ENCODE peak calls at places on chromosomes 6 and 20, in seven cellular contexts. D is activated naive CD8-positive, alpha-beta T cell treated with anti-CD3 and anti-CD28 coated beads for 36 hours; W is pancreas; O is NCI-H774; H is head of caudate nucleus; T is ovary; M is CD8-positive, alpha-beta T cell. E is an unnamed sample.

GRCh38 chr6:149806127-149806526 is 56.6 kb downstream of the PCMT1 start:
- DNase-seq in M (no peak), O (no peak), T (no peak), D (peak), W (no peak), H (no peak), E (no peak)

GRCh38 chr20:36093025-36093803 is 61.3 kb upstream of the EPB41L1 start:
- DNase-seq in M (no peak), W (peak), H (peak), O (peak), D (peak), T (peak), E (peak)

GRCh38 chr6:26331809-26332226 is 33.2 kb upstream of the BTN3A2 start:
- DNase-seq in M (peak), H (no peak), O (no peak), D (peak), T (no peak), W (no peak), E (no peak)

GRCh38 chr6:36907781-36908180 is 22.0 kb downstream of the C6orf89 start:
- DNase-seq in W (peak), D (no peak), T (peak), O (no peak), M (no peak), H (peak), E (peak)

GRCh38 chr6:44442833-44443444 is 55.4 kb downstream of the CDC5L start:
- DNase-seq in W (no peak), M (no peak), T (no peak), O (no peak), H (no peak), D (no peak), E (no peak)

GRCh38 chr6:138580040-138580439 is 80.7 kb upstream of the NHSL1 start:
- DNase-seq in H (no peak), O (no peak), W (no peak), T (no peak), M (no peak), D (no peak), E (no peak)

GRCh38 chr6:132969188-132969587 is 154.8 kb downstream of the RPS12 start:
- DNase-seq in H (no peak), M (no peak), D (no peak), W (no peak), T (no peak), O (no peak), E (peak)

GRCh38 chr6:139166238-139166955 is 31.5 kb downstream of the HECA start:
- DNase-seq in H (no peak), O (no peak), M (no peak), T (no peak), W (no peak), D (no peak), E (no peak)

GRCh38 chr6:100475554-100476325 is 11.0 kb upstream of the SIM1 start:
- DNase-seq in H (no peak), T (no peak), W (no peak), M (no peak), O (no peak), D (no peak), E (no peak)

GRCh38 chr6:3284436-3284876 is 25.7 kb downstream of the PSMG4 start:
- DNase-seq in H (peak), O (no peak), W (no peak), T (peak), M (no peak), D (no peak), E (no peak)

GRCh38 chr20:59824711-59825562 is 108.5 kb downstream of the SYCP2 start:
- DNase-seq in T (no peak), O (no peak), H (no peak), D (no peak), W (no peak), M (no peak), E (no peak)

GRCh38 chr6:166596741-166597507 is 10.4 kb upstream of the RAMACL start:
- DNase-seq in W (no peak), D (no peak), M (no peak), T (no peak), O (no peak), H (no peak), E (no peak)

E was measured in fibroblast of pulmonary artery.